ENCODE peak calls at places on chromosomes 4 and X, in ten cellular contexts. R is GM12891, K is upper lobe of left lung, G is HL-60, D is suprapubic skin, T is SK-N-SH, W is SK-N-MC, V is stomach, X is GM12892, L is spleen. N is an unnamed sample.

GRCh38 chr4:87014284-87014782 is 79.5 kb downstream of the AFF1 start:
- DNase-seq in R (no peak), K (no peak), G (no peak), D (no peak), T (no peak), W (peak), V (no peak), X (no peak), L (no peak), N (no peak)

GRCh38 chr4:66609014-66609413 is 936.3 kb downstream of the CENPC start:
- DNase-seq in R (no peak), K (no peak), G (no peak), D (no peak), T (no peak), W (no peak), V (no peak), X (no peak), L (no peak), N (no peak)

GRCh38 chrX:130110379-130111219 is at the start of gene ELF4:
- DNase-seq in R (peak), K (peak), G (no peak), D (no peak), T (peak), W (no peak), V (peak), X (peak), L (peak), N (peak)

GRCh38 chr4:55547461-55547770 is 707 bp upstream of the CLOCK start:
- DNase-seq in R (no peak), K (peak), G (no peak), D (no peak), T (peak), W (no peak), V (no peak), X (no peak), L (peak), N (peak)

GRCh38 chrX:109902665-109903064 is 100.2 kb upstream of the TMEM164 start:
- DNase-seq in R (no peak), K (no peak), G (no peak), D (no peak), T (no peak), W (no peak), V (no peak), X (no peak), L (no peak), N (no peak)

GRCh38 chrX:54509401-54509800 is 13.4 kb upstream of the FGD1 start:
- DNase-seq in R (no peak), K (no peak), G (no peak), D (no peak), T (no peak), W (peak), V (no peak), X (no peak), L (no peak), N (no peak)

GRCh38 chrX:1242901-1243402 is 25.7 kb upstream of the CSF2RA start:
- DNase-seq in R (no peak), K (no peak), G (no peak), D (no peak), T (no peak), W (no peak), V (no peak), X (no peak), L (peak), N (no peak)

GRCh38 chrX:108439961-108440696 is 491 bp downstream of the COL4A5 start:
- DNase-seq in R (no peak), K (no peak), G (no peak), D (no peak), T (no peak), W (no peak), V (no peak), X (no peak), L (no peak), N (no peak)

GRCh38 chrX:39848243-39848642 is 249.5 kb downstream of the BCOR start:
- DNase-seq in R (no peak), K (no peak), G (no peak), D (no peak), T (no peak), W (no peak), V (no peak), X (no peak), L (no peak), N (no peak)

GRCh38 chrX:13029341-13029740 is 15.1 kb downstream of the FAM9C start:
- DNase-seq in R (no peak), K (peak), G (no peak), D (peak), T (no peak), W (no peak), V (peak), X (no peak), L (no peak), N (no peak)

GRCh38 chrX:118963159-118963558 is 11.3 kb upstream of the LONRF3 start:
- DNase-seq in R (no peak), K (no peak), G (no peak), D (no peak), T (no peak), W (no peak), V (no peak), X (no peak), L (no peak), N (no peak)

GRCh38 chrX:38861489-38861888 is 60.2 kb downstream of the MID1IP1 start:
- DNase-seq in R (no peak), K (no peak), G (no peak), D (no peak), T (no peak), W (no peak), V (no peak), X (no peak), L (no peak), N (no peak)

GRCh38 chr4:146646601-146647000 is 7.9 kb downstream of the POU4F2 start:
- DNase-seq in R (no peak), K (no peak), G (no peak), D (no peak), T (peak), W (no peak), V (no peak), X (no peak), L (no peak), N (no peak)

GRCh38 chrX:21800344-21800770 is 39.1 kb upstream of the MBTPS2 start:
- DNase-seq in R (no peak), K (no peak), G (no peak), D (no peak), T (no peak), W (no peak), V (no peak), X (no peak), L (no peak), N (no peak)

GRCh38 chrX:119240356-119240755 is 4.3 kb downstream of the PGRMC1 start:
- DNase-seq in R (no peak), K (no peak), G (no peak), D (no peak), T (no peak), W (no peak), V (no peak), X (no peak), L (no peak), N (no peak)

GRCh38 chrX:150229481-150229880 is 133.6 kb upstream of the MAMLD1 start:
- DNase-seq in R (no peak), K (no peak), G (no peak), D (no peak), T (no peak), W (no peak), V (no peak), X (no peak), L (peak), N (no peak)

GRCh38 chr4:123587983-123588494 is 191.4 kb downstream of the SPRY1 start:
- DNase-seq in R (no peak), K (peak), G (no peak), D (no peak), T (peak), W (no peak), V (peak), X (no peak), L (no peak), N (peak)

GRCh38 chr4:81621490-81621889 is 149.8 kb upstream of the RASGEF1B start:
- DNase-seq in R (no peak), K (no peak), G (no peak), D (no peak), T (no peak), W (no peak), V (no peak), X (no peak), L (no peak), N (no peak)

GRCh38 chr4:109547394-109547793 is 12.7 kb upstream of the MCUB start:
- DNase-seq in R (no peak), K (no peak), G (no peak), D (no peak), T (no peak), W (no peak), V (no peak), X (no peak), L (no peak), N (no peak)

GRCh38 chr4:80307183-80307735 is 28.3 kb upstream of the CFAP299 start:
- DNase-seq in R (no peak), K (no peak), G (no peak), D (no peak), T (no peak), W (peak), V (no peak), X (no peak), L (no peak), N (no peak)

GRCh38 chr4:161869511-161869910 is 294.3 kb downstream of the FSTL5 start:
- DNase-seq in R (no peak), K (no peak), G (no peak), D (no peak), T (no peak), W (no peak), V (no peak), X (no peak), L (no peak), N (no peak)

GRCh38 chr4:133711817-133712216 is 489.8 kb downstream of the PABPC4L start:
- DNase-seq in R (no peak), K (no peak), G (no peak), D (no peak), T (no peak), W (no peak), V (no peak), X (no peak), L (no peak), N (no peak)

GRCh38 chr4:2253160-2254084 is 8.5 kb downstream of the MXD4 start:
- DNase-seq in R (peak), K (peak), G (no peak), D (peak), T (peak), W (no peak), V (peak), X (peak), L (peak), N (peak)

GRCh38 chrX:20433376-20433775 is 166.7 kb upstream of the RPS6KA3 start:
- DNase-seq in R (no peak), K (no peak), G (no peak), D (no peak), T (no peak), W (no peak), V (no peak), X (no peak), L (no peak), N (no peak)

GRCh38 chrX:19776753-19777152 is 110.6 kb downstream of the SH3KBP1 start:
- DNase-seq in R (no peak), K (no peak), G (no peak), D (no peak), T (no peak), W (no peak), V (no peak), X (no peak), L (no peak), N (no peak)

GRCh38 chr4:866761-867390 is 40.9 kb upstream of the CPLX1 start:
- DNase-seq in R (no peak), K (no peak), G (no peak), D (no peak), T (no peak), W (no peak), V (no peak), X (no peak), L (no peak), N (no peak)

GRCh38 chrX:137855490-137855889 is 289.6 kb downstream of the ZIC3 start:
- DNase-seq in R (no peak), K (no peak), G (no peak), D (no peak), T (no peak), W (no peak), V (no peak), X (no peak), L (no peak), N (no peak)

GRCh38 chr4:1983846-1984405 is 24.8 kb downstream of the NELFA start:
- DNase-seq in R (no peak), K (no peak), G (no peak), D (peak), T (no peak), W (no peak), V (no peak), X (no peak), L (peak), N (no peak)

GRCh38 chr4:154018659-154019058 is 229.8 kb upstream of the SFRP2 start:
- DNase-seq in R (no peak), K (no peak), G (no peak), D (no peak), T (peak), W (no peak), V (no peak), X (no peak), L (no peak), N (no peak)

GRCh38 chr4:31069151-31069550 is 349.0 kb downstream of the PCDH7 start:
- DNase-seq in R (no peak), K (no peak), G (no peak), D (no peak), T (no peak), W (no peak), V (no peak), X (no peak), L (no peak), N (no peak)

GRCh38 chrX:19912-20571 is 261.1 kb upstream of the PLCXD1 start:
- DNase-seq in R (no peak), K (no peak), G (no peak), D (no peak), T (peak), W (no peak), V (no peak), X (no peak), L (peak), N (peak)

GRCh38 chr4:85837334-85837733 is 362.4 kb downstream of the ARHGAP24 start:
- DNase-seq in R (no peak), K (no peak), G (no peak), D (no peak), T (no peak), W (no peak), V (no peak), X (no peak), L (no peak), N (no peak)

GRCh38 chrX:47556045-47556623 is 4.9 kb upstream of the ARAF start:
- DNase-seq in R (no peak), K (peak), G (no peak), D (peak), T (peak), W (no peak), V (peak), X (peak), L (peak), N (peak)

GRCh38 chr4:108849611-108850406 is 87.0 kb upstream of the ETNPPL start:
- DNase-seq in R (peak), K (no peak), G (no peak), D (no peak), T (no peak), W (no peak), V (no peak), X (no peak), L (no peak), N (no peak)

GRCh38 chrX:70553516-70553915 is 108.9 kb downstream of the DLG3 start:
- DNase-seq in R (no peak), K (no peak), G (no peak), D (no peak), T (no peak), W (no peak), V (no peak), X (no peak), L (no peak), N (no peak)

GRCh38 chr4:152633118-152633517 is 46.7 kb downstream of the TMEM154 start:
- DNase-seq in R (no peak), K (no peak), G (no peak), D (no peak), T (peak), W (no peak), V (no peak), X (no peak), L (no peak), N (no peak)

GRCh38 chr4:86935833-86936721 is 1.3 kb downstream of the AFF1 start:
- DNase-seq in R (peak), K (peak), G (peak), D (no peak), T (no peak), W (no peak), V (peak), X (no peak), L (peak), N (peak)

GRCh38 chr4:57501715-57502114 is 391.5 kb upstream of the IGFBP7 start:
- DNase-seq in R (no peak), K (no peak), G (no peak), D (no peak), T (no peak), W (no peak), V (no peak), X (no peak), L (no peak), N (no peak)

GRCh38 chrX:4265036-4265435 is 551.6 kb upstream of the PRKX start:
- DNase-seq in R (no peak), K (no peak), G (no peak), D (no peak), T (no peak), W (no peak), V (no peak), X (no peak), L (no peak), N (no peak)

GRCh38 chr4:103207673-103208072 is 9.5 kb upstream of the CENPE start:
- DNase-seq in R (no peak), K (no peak), G (no peak), D (no peak), T (no peak), W (no peak), V (no peak), X (no peak), L (no peak), N (no peak)

DNA sequence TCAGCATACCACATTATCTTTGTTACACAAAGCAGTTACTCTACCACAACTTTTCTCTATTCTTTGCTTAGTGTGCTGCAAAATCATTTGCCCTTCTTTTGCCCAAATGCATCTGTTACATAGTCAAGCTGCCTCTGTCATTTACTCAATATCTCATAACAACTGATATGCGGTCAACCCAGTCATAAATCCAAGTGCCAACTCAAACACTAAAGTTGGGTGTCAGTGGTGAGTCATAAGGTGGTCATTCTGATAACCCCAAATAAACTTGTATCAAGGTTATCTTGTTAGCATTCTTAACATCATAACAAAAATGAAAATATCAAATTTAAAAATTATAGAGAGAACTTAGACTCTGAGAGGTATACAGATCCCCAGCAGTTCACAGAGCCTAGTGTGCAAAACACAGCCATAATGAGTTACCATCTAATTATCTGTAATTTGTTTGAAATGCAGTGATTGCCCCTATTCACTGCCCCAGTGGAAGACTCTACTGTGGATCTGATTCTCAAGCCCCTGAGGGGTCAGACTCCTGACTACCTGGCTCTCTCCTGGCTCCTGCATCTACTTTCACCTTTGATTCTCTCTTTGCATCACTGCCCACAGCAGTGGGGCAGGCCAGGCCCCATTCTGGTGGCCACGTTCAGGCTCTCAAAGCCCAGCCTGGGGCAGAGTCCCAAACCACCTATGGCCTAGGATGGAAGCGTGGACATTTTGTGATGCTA is 29.2 kb downstream of the TBC1D9 start:
- DNase-seq in R (no peak), K (no peak), G (no peak), D (no peak), T (no peak), W (no peak), V (no peak), X (no peak), L (no peak), N (no peak)
- TF ChIP-seq POLR2AphosphoS5 in R (no peak), K (no peak), G (no peak), D (no peak), T (peak), W (no peak), V (peak), X (no peak), L (no peak), N (no peak)

GRCh38 chrX:37349131-37350033 is at the start of gene PRRG1:
- DNase-seq in R (no peak), K (peak), G (peak), D (peak), T (peak), W (no peak), V (peak), X (no peak), L (peak), N (peak)
- TF ChIP-seq POLR2AphosphoS5 in R (no peak), K (no peak), G (no peak), D (no peak), T (peak), W (peak), V (peak), X (no peak), L (peak), N (peak)

DNA sequence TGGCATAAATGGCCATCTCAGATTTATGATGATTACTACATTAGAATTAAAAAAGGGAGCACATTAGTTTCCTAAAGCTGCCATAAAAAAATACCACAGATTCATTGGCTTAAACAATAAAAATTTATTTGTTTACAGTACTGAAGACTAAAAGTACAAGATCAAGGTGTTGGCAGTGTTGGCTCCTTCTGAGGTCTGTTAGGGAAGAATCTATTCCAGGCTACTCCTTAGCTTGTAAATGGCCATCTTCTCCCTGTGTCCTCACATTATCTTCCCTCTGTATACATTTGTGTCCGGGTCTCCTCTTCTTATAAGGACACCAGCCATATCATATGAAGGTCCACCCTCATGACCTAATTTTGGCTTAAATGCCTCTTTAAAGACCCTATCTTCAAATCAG is 341.0 kb downstream of the SLC7A11 start:
- DNase-seq in R (no peak), K (no peak), G (no peak), D (no peak), T (no peak), W (no peak), V (no peak), X (no peak), L (no peak), N (no peak)
- TF ChIP-seq POLR2AphosphoS5 in R (no peak), K (no peak), G (no peak), D (no peak), T (no peak), W (no peak), V (no peak), X (no peak), L (no peak), N (no peak)

GRCh38 chrX:24658421-24658820 is 11.3 kb upstream of the PCYT1B start:
- DNase-seq in R (no peak), K (no peak), G (no peak), D (no peak), T (no peak), W (no peak), V (no peak), X (no peak), L (no peak), N (no peak)
- TF ChIP-seq POLR2AphosphoS5 in R (no peak), K (no peak), G (no peak), D (no peak), T (no peak), W (no peak), V (no peak), X (no peak), L (no peak), N (no peak)

GRCh38 chrX:133294126-133294525 is 76.0 kb upstream of the TFDP3 start:
- DNase-seq in R (no peak), K (no peak), G (no peak), D (no peak), T (no peak), W (no peak), V (no peak), X (no peak), L (no peak), N (no peak)
- TF ChIP-seq POLR2AphosphoS5 in R (no peak), K (no peak), G (no peak), D (no peak), T (no peak), W (no peak), V (no peak), X (no peak), L (no peak), N (no peak)

GRCh38 chr4:147780137-147780777 is 48.4 kb downstream of the ARHGAP10 start:
- DNase-seq in R (no peak), K (peak), G (no peak), D (no peak), T (no peak), W (no peak), V (no peak), X (no peak), L (no peak), N (no peak)
- TF ChIP-seq POLR2AphosphoS5 in R (no peak), K (no peak), G (no peak), D (no peak), T (no peak), W (no peak), V (no peak), X (no peak), L (no peak), N (no peak)

N was measured in sigmoid colon.